ENCODE peak calls at places on chromosomes 6 and 20, in four cellular contexts. One of them, this sample, is unnamed.

GRCh38 chr6:81864124-81864523 is 111.6 kb upstream of the TENT5A start:
- DNase-seq in tibial artery: no peak
- DNase-seq in choroid plexus epithelial cell: no peak
- DNase-seq in cardiac muscle cell: no peak
- DNase-seq in this sample: no peak

GRCh38 chr20:33732166-33732970 is 572 bp downstream of the ZNF341 start:
- DNase-seq in tibial artery: peak
- DNase-seq in choroid plexus epithelial cell: peak
- DNase-seq in cardiac muscle cell: no peak
- DNase-seq in this sample: no peak

GRCh38 chr6:109373762-109374161 is 8.5 kb downstream of the CD164 start:
- DNase-seq in tibial artery: no peak
- DNase-seq in choroid plexus epithelial cell: no peak
- DNase-seq in cardiac muscle cell: no peak
- DNase-seq in this sample: no peak

GRCh38 chr6:52894278-52894677 is 15.2 kb downstream of the GSTA3 start:
- DNase-seq in tibial artery: no peak
- DNase-seq in choroid plexus epithelial cell: no peak
- DNase-seq in cardiac muscle cell: no peak
- DNase-seq in this sample: no peak

GRCh38 chr6:90370493-90370959 is 73.9 kb upstream of the BACH2 start:
- DNase-seq in tibial artery: no peak
- DNase-seq in choroid plexus epithelial cell: peak
- DNase-seq in cardiac muscle cell: no peak
- DNase-seq in this sample: no peak

GRCh38 chr20:41905186-41905585 is 287.0 kb upstream of the CHD6 start:
- DNase-seq in tibial artery: no peak
- DNase-seq in choroid plexus epithelial cell: no peak
- DNase-seq in cardiac muscle cell: no peak
- DNase-seq in this sample: no peak

GRCh38 chr6:163324928-163325784 is 89.4 kb upstream of the QKI start:
- DNase-seq in tibial artery: peak
- DNase-seq in choroid plexus epithelial cell: peak
- DNase-seq in cardiac muscle cell: peak
- DNase-seq in this sample: peak

GRCh38 chr6:56243518-56244070 is 3.8 kb downstream of the COL21A1 start:
- DNase-seq in tibial artery: no peak
- DNase-seq in choroid plexus epithelial cell: no peak
- DNase-seq in cardiac muscle cell: no peak
- DNase-seq in this sample: peak

GRCh38 chr20:62588458-62589149 is 53.7 kb upstream of the SLCO4A1 start:
- DNase-seq in tibial artery: no peak
- DNase-seq in choroid plexus epithelial cell: no peak
- DNase-seq in cardiac muscle cell: no peak
- DNase-seq in this sample: peak

GRCh38 chr6:38861957-38862401 is 146.9 kb downstream of the DNAH8 start:
- DNase-seq in tibial artery: no peak
- DNase-seq in choroid plexus epithelial cell: no peak
- DNase-seq in cardiac muscle cell: no peak
- DNase-seq in this sample: no peak

DNA sequence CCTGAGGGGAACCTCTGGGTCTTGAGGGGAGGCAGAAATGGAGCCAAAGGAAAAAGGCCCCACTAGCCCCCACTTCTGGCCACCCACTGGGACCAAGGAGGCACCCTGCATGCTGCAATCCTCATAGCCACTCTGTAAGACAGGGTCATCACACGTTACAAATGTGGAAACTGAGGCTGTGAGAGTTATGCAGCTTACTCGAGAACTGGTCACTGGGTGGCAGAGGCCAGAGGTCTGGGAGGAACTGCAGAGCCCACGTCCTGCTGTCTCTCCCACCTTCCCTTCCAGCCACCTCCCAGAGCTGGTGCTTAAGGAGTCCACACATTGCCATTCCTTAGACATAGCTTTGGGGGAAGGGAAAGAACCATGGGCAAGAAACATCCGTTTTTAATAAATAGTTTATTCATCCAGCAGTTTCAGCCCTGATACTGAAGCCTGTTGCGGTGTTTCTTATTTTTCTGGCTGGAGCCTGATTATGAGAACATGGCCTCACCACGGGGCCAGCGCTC is 18.0 kb downstream of the LEMD2 start:
- DNase-seq in tibial artery: peak
- DNase-seq in choroid plexus epithelial cell: no peak
- DNase-seq in cardiac muscle cell: no peak
- DNase-seq in this sample: no peak
- H3K4me3 ChIP-seq in tibial artery: peak
- H3K4me3 ChIP-seq in choroid plexus epithelial cell: no peak
- H3K4me3 ChIP-seq in cardiac muscle cell: no peak
- H3K4me3 ChIP-seq in this sample: no peak

GRCh38 chr20:36832791-36833190 is 43.1 kb upstream of the TLDC2 start:
- DNase-seq in tibial artery: no peak
- DNase-seq in choroid plexus epithelial cell: no peak
- DNase-seq in cardiac muscle cell: no peak
- DNase-seq in this sample: no peak

GRCh38 chr20:36833275-36834020 is 42.5 kb upstream of the TLDC2 start:
- DNase-seq in tibial artery: no peak
- DNase-seq in choroid plexus epithelial cell: peak
- DNase-seq in cardiac muscle cell: no peak
- DNase-seq in this sample: no peak

GRCh38 chr20:36835025-36835424 is 40.9 kb upstream of the TLDC2 start:
- DNase-seq in tibial artery: no peak
- DNase-seq in choroid plexus epithelial cell: no peak
- DNase-seq in cardiac muscle cell: no peak
- DNase-seq in this sample: no peak

GRCh38 chr20:36827541-36828279 is 48.2 kb upstream of the TLDC2 start:
- DNase-seq in tibial artery: no peak
- DNase-seq in choroid plexus epithelial cell: no peak
- DNase-seq in cardiac muscle cell: no peak
- DNase-seq in this sample: no peak

GRCh38 chr20:36830791-36831691 is 44.9 kb upstream of the TLDC2 start:
- DNase-seq in tibial artery: peak
- DNase-seq in choroid plexus epithelial cell: peak
- DNase-seq in cardiac muscle cell: peak
- DNase-seq in this sample: peak
- TF ChIP-seq CTCF in tibial artery: peak
- TF ChIP-seq CTCF in choroid plexus epithelial cell: peak
- TF ChIP-seq CTCF in cardiac muscle cell: peak
- TF ChIP-seq CTCF in this sample: peak

GRCh38 chr6:169789146-169789943 is 37.9 kb downstream of the ERMARD start:
- DNase-seq in tibial artery: no peak
- DNase-seq in choroid plexus epithelial cell: peak
- DNase-seq in cardiac muscle cell: no peak
- DNase-seq in this sample: no peak
- H3K4me3 ChIP-seq in tibial artery: peak
- H3K4me3 ChIP-seq in choroid plexus epithelial cell: peak
- H3K4me3 ChIP-seq in cardiac muscle cell: no peak
- H3K4me3 ChIP-seq in this sample: peak

DNA sequence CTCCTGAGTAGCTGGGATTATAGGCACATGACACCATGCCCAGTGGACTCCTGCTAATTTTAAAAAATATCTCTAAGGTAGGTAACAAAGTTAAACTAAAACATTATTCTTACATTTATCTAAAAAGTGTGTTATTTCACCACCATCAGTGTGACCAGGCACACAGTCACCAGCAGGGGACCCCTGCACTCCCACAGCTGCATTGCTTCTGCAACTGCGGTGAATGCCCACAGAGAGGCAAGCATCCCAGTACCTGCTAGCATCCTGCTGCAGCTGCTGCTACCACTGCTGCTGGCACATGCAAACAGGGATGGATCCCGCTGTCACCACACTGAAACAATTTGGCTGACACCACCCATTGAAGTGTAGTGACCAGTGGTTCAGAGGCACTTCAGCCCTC is 21.9 kb upstream of the EPB41L2 start:
- DNase-seq in tibial artery: no peak
- DNase-seq in choroid plexus epithelial cell: no peak
- DNase-seq in cardiac muscle cell: no peak
- DNase-seq in this sample: no peak
- TF ChIP-seq CTCF in tibial artery: no peak
- TF ChIP-seq CTCF in choroid plexus epithelial cell: peak
- TF ChIP-seq CTCF in cardiac muscle cell: peak
- TF ChIP-seq CTCF in this sample: no peak

DNA sequence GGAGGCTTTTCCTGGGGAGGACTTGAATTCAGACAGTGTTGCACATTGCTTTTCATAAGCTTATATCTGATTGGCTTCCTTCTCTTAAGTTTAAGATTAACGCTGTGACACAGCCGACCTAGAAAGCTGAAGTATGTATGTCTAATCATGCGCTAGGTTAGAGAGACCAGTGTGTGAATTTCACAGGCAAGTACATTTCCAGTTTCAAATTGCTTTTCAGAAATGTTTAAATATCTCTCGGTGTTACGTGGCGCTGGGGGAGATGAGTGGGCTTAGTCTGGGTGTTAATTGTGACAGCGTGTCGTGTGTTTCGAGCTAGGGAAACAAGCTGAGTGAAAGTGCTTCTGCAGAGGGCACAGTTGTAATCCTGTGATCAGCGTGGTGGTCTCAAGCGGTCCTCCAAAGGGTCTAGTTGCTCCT is 166.5 kb downstream of the SASH1 start:
- DNase-seq in tibial artery: no peak
- DNase-seq in choroid plexus epithelial cell: peak
- DNase-seq in cardiac muscle cell: peak
- DNase-seq in this sample: peak
- H3K4me3 ChIP-seq in tibial artery: peak
- H3K4me3 ChIP-seq in choroid plexus epithelial cell: peak
- H3K4me3 ChIP-seq in cardiac muscle cell: no peak
- H3K4me3 ChIP-seq in this sample: peak

GRCh38 chr6:150667977-150668716 is 68.5 kb downstream of the PLEKHG1 start:
- DNase-seq in tibial artery: peak
- DNase-seq in choroid plexus epithelial cell: peak
- DNase-seq in cardiac muscle cell: peak
- DNase-seq in this sample: peak
- TF ChIP-seq CTCF in tibial artery: no peak
- TF ChIP-seq CTCF in choroid plexus epithelial cell: peak
- TF ChIP-seq CTCF in cardiac muscle cell: peak
- TF ChIP-seq CTCF in this sample: peak

GRCh38 chr20:63829943-63830820 is 882 bp downstream of the ZBTB46 start:
- DNase-seq in tibial artery: no peak
- DNase-seq in choroid plexus epithelial cell: peak
- DNase-seq in cardiac muscle cell: no peak
- DNase-seq in this sample: no peak
- H3K4me3 ChIP-seq in tibial artery: peak
- H3K4me3 ChIP-seq in choroid plexus epithelial cell: peak
- H3K4me3 ChIP-seq in cardiac muscle cell: peak
- H3K4me3 ChIP-seq in this sample: peak

GRCh38 chr6:167996424-167997199 is 859 bp upstream of the KIF25 start:
- DNase-seq in tibial artery: no peak
- DNase-seq in choroid plexus epithelial cell: no peak
- DNase-seq in cardiac muscle cell: no peak
- DNase-seq in this sample: no peak
- TF ChIP-seq CTCF in tibial artery: no peak
- TF ChIP-seq CTCF in choroid plexus epithelial cell: peak
- TF ChIP-seq CTCF in cardiac muscle cell: no peak
- TF ChIP-seq CTCF in this sample: no peak

DNA sequence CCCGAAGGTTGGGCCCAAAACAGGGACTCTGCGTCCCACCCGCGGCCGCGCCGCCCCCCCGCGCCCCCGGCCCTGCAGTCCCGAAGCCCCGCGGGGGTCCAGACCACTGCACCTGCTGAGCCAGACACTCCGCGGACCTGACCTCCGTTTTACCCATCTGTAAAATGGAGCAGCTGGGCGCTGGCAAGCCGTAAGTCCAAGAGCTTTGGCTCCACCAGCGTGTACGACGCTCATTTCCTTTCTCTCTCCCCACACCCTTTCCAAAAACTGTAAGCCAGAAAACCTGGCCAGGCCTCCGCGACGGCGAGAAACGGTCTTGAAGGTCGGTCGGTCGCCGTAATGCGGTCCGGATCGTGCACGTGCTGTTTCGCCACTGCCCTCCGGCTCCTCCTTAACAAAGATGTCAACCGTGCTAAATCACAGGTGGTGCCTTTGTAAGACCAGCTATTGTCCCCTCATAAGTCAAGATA is 7.8 kb upstream of the NR2E1 start:
- DNase-seq in tibial artery: no peak
- DNase-seq in choroid plexus epithelial cell: no peak
- DNase-seq in cardiac muscle cell: no peak
- DNase-seq in this sample: no peak
- H3K4me3 ChIP-seq in tibial artery: peak
- H3K4me3 ChIP-seq in choroid plexus epithelial cell: no peak
- H3K4me3 ChIP-seq in cardiac muscle cell: peak
- H3K4me3 ChIP-seq in this sample: no peak

DNA sequence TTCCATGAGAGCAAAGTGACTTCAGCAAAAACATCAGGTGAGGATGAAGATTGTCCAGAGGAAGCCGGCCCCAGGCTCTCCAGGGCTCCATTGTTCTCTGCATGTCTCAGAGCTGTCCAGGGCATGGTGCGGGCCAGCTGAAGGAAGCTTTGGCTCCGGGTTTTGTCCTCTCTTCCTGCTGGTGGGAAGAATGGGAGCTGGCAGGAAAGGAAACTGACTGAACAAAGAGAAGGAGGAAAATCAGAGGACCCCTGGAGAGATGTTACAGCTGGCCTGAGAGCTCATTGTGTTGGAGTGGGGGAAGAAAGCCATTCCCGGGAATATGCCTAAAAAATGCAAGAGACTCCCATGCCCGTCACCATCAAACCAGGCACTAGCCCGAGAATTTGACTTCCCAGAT is 27.1 kb downstream of the PRND start:
- DNase-seq in tibial artery: no peak
- DNase-seq in choroid plexus epithelial cell: no peak
- DNase-seq in cardiac muscle cell: no peak
- DNase-seq in this sample: no peak
- TF ChIP-seq CTCF in tibial artery: no peak
- TF ChIP-seq CTCF in choroid plexus epithelial cell: no peak
- TF ChIP-seq CTCF in cardiac muscle cell: no peak
- TF ChIP-seq CTCF in this sample: no peak

This sample was measured in cardiac fibroblast.